ENCODE peak calls at places on chromosomes 13 and 19, in six cellular contexts. H is H1, V is GM12891, Y is GM12878, O is K562, N is HepG2. Q is an unnamed sample.

GRCh38 chr13:64546371-64546770 is 2683.8 kb downstream of the PCDH9 start:
- DNase-seq in H (no peak), V (no peak), Y (no peak), O (no peak), N (no peak), Q (no peak)

GRCh38 chr13:113077566-113077952 is 28.0 kb upstream of the F7 start:
- DNase-seq in H (no peak), V (no peak), Y (no peak), O (no peak), N (no peak), Q (no peak)

GRCh38 chr19:2327773-2328400 is 499 bp downstream of the LSM7 start:
- DNase-seq in H (no peak), V (peak), Y (peak), O (peak), N (peak), Q (peak)

GRCh38 chr19:34838248-34838647 is 65.2 kb upstream of the ZNF599 start:
- DNase-seq in H (no peak), V (no peak), Y (no peak), O (peak), N (peak), Q (no peak)

GRCh38 chr13:67134322-67135129 is 95.6 kb downstream of the PCDH9 start:
- DNase-seq in H (no peak), V (no peak), Y (no peak), O (no peak), N (no peak), Q (no peak)

GRCh38 chr13:114035583-114036501 is 62.0 kb upstream of the C13orf46 start:
- DNase-seq in H (no peak), V (no peak), Y (no peak), O (no peak), N (no peak), Q (no peak)

GRCh38 chr13:43664700-43665191 is 122.0 kb downstream of the ENOX1 start:
- DNase-seq in H (no peak), V (no peak), Y (no peak), O (no peak), N (no peak), Q (no peak)

GRCh38 chr13:54934121-54934520 is 1905.5 kb downstream of the OLFM4 start:
- DNase-seq in H (no peak), V (no peak), Y (no peak), O (no peak), N (no peak), Q (no peak)

GRCh38 chr13:94419304-94419943 is 60.1 kb downstream of the DCT start:
- DNase-seq in H (no peak), V (no peak), Y (no peak), O (no peak), N (no peak), Q (no peak)

GRCh38 chr13:33494596-33495214 is 209.2 kb upstream of the STARD13 start:
- DNase-seq in H (no peak), V (no peak), Y (no peak), O (peak), N (peak), Q (no peak)

GRCh38 chr19:18915639-18916038 is 3.5 kb downstream of the COPE start:
- DNase-seq in H (peak), V (no peak), Y (no peak), O (no peak), N (peak), Q (no peak)

GRCh38 chr19:10086032-10086903 is at the start of gene SHFL:
- DNase-seq in H (peak), V (peak), Y (no peak), O (peak), N (peak), Q (peak)

GRCh38 chr13:60351326-60351725 is 45.7 kb upstream of the TDRD3 start:
- DNase-seq in H (no peak), V (no peak), Y (no peak), O (no peak), N (no peak), Q (no peak)

GRCh38 chr13:20175907-20176652 is 15.2 kb upstream of the GJA3 start:
- DNase-seq in H (no peak), V (no peak), Y (no peak), O (no peak), N (no peak), Q (no peak)

GRCh38 chr19:1172353-1173159 is 1.5 kb downstream of the SBNO2 start:
- DNase-seq in H (no peak), V (no peak), Y (no peak), O (no peak), N (no peak), Q (no peak)

GRCh38 chr19:50500060-50500752 is 10.8 kb downstream of the JOSD2 start:
- DNase-seq in H (peak), V (no peak), Y (no peak), O (peak), N (no peak), Q (no peak)
- TF ChIP-seq POLR2A in H (no peak), V (no peak), Y (no peak), O (no peak), N (no peak), Q (no peak)

GRCh38 chr13:42379241-42379640 is 107.3 kb downstream of the AKAP11 start:
- DNase-seq in H (no peak), V (no peak), Y (no peak), O (no peak), N (no peak), Q (no peak)

GRCh38 chr13:42377640-42378382 is 105.9 kb downstream of the AKAP11 start:
- DNase-seq in H (no peak), V (no peak), Y (peak), O (no peak), N (no peak), Q (no peak)

GRCh38 chr13:42381165-42381425 is 109.1 kb downstream of the AKAP11 start:
- DNase-seq in H (no peak), V (no peak), Y (no peak), O (no peak), N (no peak), Q (no peak)

GRCh38 chr13:42378383-42378780 is 106.4 kb downstream of the AKAP11 start:
- DNase-seq in H (no peak), V (no peak), Y (peak), O (no peak), N (no peak), Q (no peak)

GRCh38 chr13:42380420-42381164 is 108.6 kb downstream of the AKAP11 start:
- DNase-seq in H (no peak), V (no peak), Y (peak), O (no peak), N (no peak), Q (no peak)
- TF ChIP-seq TAF1 in H (no peak), V (peak), Y (no peak), O (no peak), N (no peak), Q (no peak)

DNA sequence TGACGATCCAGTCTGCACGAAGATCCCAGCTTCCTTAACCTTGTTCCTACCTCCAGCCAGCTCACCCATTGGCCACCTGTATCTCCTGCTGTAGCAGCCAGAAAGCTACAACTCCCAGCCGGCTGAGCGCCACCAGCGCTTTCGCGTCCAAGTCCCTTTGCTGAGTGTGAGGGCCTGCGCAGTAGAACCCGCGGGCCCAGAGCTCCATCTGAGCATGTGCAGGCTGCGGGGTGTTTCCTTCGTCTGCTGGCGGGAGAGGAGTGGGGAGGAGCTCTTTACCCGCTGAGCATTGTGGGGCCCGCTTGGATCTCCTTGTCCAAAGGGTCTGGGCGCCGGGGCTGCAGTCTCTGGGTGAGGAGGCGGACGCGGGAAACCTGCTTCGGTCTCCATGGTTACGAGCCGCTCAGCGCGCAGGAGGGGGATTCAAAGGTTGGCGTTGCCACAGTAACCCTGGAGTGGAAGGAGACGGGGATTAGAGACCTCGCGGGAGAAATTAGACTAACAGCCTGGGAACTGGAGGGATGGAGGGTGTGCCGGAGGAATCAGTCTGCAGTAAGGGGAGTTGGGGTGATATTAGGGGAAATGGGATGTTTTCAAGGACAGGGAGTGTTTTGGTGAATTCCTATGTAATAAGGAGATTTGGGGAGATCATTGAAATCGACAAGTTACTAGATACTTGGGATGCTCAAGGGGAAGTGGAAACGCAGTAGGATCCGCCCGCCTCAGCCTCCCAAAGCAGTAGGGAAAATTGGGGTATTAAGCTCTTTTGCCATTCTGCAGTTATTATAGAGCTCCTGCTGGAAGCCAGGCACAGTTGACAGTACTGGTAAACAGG is 33.5 kb downstream of the ZSWIM9 start:
- DNase-seq in H (peak), V (peak), Y (peak), O (peak), N (peak), Q (peak)
- TF ChIP-seq POLR2A in H (peak), V (peak), Y (peak), O (peak), N (peak), Q (peak)

GRCh38 chr13:38850868-38851626 is 139.6 kb downstream of the STOML3 start:
- DNase-seq in H (no peak), V (no peak), Y (no peak), O (no peak), N (no peak), Q (no peak)

GRCh38 chr13:38848360-38848759 is 142.3 kb downstream of the STOML3 start:
- DNase-seq in H (no peak), V (no peak), Y (no peak), O (no peak), N (no peak), Q (no peak)

GRCh38 chr13:38844581-38844980 is 146.1 kb downstream of the STOML3 start:
- DNase-seq in H (no peak), V (no peak), Y (no peak), O (no peak), N (no peak), Q (no peak)

GRCh38 chr13:38849316-38849715 is 141.3 kb downstream of the STOML3 start:
- DNase-seq in H (no peak), V (no peak), Y (no peak), O (no peak), N (no peak), Q (no peak)
- TF ChIP-seq TAF1 in H (no peak), V (no peak), Y (no peak), O (no peak), N (no peak), Q (no peak)